ENCODE peak calls at places on chromosomes 3 and 15, in four cellular contexts. One of them, this sample, is unnamed.

GRCh38 chr15:66896611-66897010 is 168.8 kb upstream of the SMAD3 start:
- DNase-seq in astrocyte: no peak
- DNase-seq in HCT116: no peak
- DNase-seq in H9: no peak
- DNase-seq in this sample: no peak

GRCh38 chr15:70033529-70034140 is 64.1 kb downstream of the TLE3 start:
- DNase-seq in H9: no peak
- DNase-seq in HCT116: no peak
- DNase-seq in astrocyte: peak; percentile 74
- DNase-seq in this sample: peak; percentile 61

GRCh38 chr3:99952306-99952705 is 134.6 kb downstream of the CMSS1 start:
- DNase-seq in astrocyte: peak; percentile 88
- DNase-seq in HCT116: no peak
- DNase-seq in H9: no peak
- DNase-seq in this sample: no peak

GRCh38 chr15:33910741-33911140 is 57.6 kb upstream of the CHRM5 start:
- DNase-seq in HCT116: no peak
- DNase-seq in H9: no peak
- DNase-seq in astrocyte: peak; percentile 64
- DNase-seq in this sample: no peak

GRCh38 chr3:90005448-90005847 is 898.0 kb downstream of the EPHA3 start:
- DNase-seq in HCT116: no peak
- DNase-seq in H9: no peak
- DNase-seq in astrocyte: no peak
- DNase-seq in this sample: no peak

GRCh38 chr3:56985460-56986327 is 74.8 kb upstream of the SPATA12 start:
- DNase-seq in H9: no peak
- DNase-seq in astrocyte: peak; percentile 37
- DNase-seq in HCT116: no peak
- DNase-seq in this sample: no peak

GRCh38 chr3:123084192-123084591 is 17.4 kb downstream of the PDIA5 start:
- DNase-seq in HCT116: no peak
- DNase-seq in H9: peak; percentile 31
- DNase-seq in astrocyte: no peak
- DNase-seq in this sample: no peak

GRCh38 chr15:31606942-31607497 is 280.4 kb downstream of the KLF13 start:
- DNase-seq in HCT116: no peak
- DNase-seq in astrocyte: no peak
- DNase-seq in H9: no peak
- DNase-seq in this sample: no peak

GRCh38 chr3:11956781-11957180 is 47.4 kb upstream of the SYN2 start:
- DNase-seq in astrocyte: no peak
- DNase-seq in HCT116: no peak
- DNase-seq in H9: no peak
- DNase-seq in this sample: no peak

GRCh38 chr15:90869140-90869541 is 753 bp downstream of the FURIN start:
- DNase-seq in astrocyte: no peak
- DNase-seq in HCT116: no peak
- DNase-seq in H9: no peak
- DNase-seq in this sample: no peak

GRCh38 chr3:133504736-133505135 is 68.8 kb upstream of the CDV3 start:
- DNase-seq in H9: no peak
- DNase-seq in astrocyte: no peak
- DNase-seq in HCT116: no peak
- DNase-seq in this sample: no peak

DNA sequence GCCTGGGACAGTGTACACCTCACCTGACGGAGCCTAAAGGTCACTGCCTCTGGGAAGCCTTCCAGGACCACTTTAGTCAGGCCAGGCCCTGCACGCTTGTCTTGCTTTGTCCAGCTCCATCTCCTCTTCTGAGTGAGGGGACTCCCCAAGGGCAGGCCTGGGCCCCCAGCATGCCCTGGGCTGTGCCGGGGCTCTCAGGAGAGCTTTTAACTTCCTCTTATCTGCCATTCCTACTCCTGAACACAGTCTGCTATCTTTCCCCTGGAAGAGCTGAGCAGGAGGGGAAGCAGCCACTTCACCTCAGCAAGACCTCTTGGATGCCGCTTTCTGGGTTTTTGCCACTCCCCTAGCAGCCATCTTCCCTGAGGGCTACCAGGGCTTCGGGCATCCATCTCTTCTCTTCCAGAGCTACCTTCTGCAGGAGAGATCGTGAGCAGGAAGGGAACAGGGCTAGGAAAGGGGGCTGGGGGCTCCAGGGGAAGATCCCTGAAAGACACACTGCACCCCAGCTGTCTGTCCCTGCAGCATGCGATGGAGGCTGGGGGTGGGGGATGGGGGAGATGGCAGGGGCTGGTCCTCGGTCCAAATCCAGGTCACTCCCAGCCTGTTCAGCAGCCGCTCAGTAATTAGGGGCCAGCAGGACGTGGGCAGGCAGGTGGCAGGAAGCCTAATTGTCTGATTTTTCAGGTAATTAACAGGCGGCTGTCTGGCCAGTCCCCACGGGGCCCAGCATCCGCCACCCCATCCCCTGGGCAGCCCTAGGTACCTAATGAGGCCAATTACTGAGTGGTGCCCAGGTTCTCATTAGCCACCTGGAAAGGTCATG is 19.9 kb upstream of the RPL29 start:
- DNase-seq in HCT116: no peak
- DNase-seq in H9: no peak
- DNase-seq in astrocyte: no peak
- DNase-seq in this sample: no peak
- H2AFZ ChIP-seq in HCT116: no peak overlapping the region
- H2AFZ ChIP-seq in H9: no peak overlapping the region
- H2AFZ ChIP-seq in astrocyte: no peak overlapping the region
- H2AFZ ChIP-seq in this sample: no peak overlapping the region

GRCh38 chr15:89514596-89515406 is 18.4 kb upstream of the RHCG start:
- DNase-seq in astrocyte: no peak
- DNase-seq in HCT116: no peak
- DNase-seq in H9: no peak
- DNase-seq in this sample: no peak
- H2AFZ ChIP-seq in astrocyte: no peak overlapping the region
- H2AFZ ChIP-seq in HCT116: no peak overlapping the region
- H2AFZ ChIP-seq in H9: no peak overlapping the region
- H2AFZ ChIP-seq in this sample: no peak overlapping the region

GRCh38 chr15:99443056-99443756 is 122.6 kb upstream of the MEF2A start:
- DNase-seq in H9: no peak
- DNase-seq in astrocyte: no peak
- DNase-seq in HCT116: no peak
- DNase-seq in this sample: no peak
- H2AFZ ChIP-seq in H9: no peak overlapping the region
- H2AFZ ChIP-seq in astrocyte: no peak overlapping the region
- H2AFZ ChIP-seq in HCT116: peak overlapping the region; percentile 80
- H2AFZ ChIP-seq in this sample: no peak overlapping the region

DNA sequence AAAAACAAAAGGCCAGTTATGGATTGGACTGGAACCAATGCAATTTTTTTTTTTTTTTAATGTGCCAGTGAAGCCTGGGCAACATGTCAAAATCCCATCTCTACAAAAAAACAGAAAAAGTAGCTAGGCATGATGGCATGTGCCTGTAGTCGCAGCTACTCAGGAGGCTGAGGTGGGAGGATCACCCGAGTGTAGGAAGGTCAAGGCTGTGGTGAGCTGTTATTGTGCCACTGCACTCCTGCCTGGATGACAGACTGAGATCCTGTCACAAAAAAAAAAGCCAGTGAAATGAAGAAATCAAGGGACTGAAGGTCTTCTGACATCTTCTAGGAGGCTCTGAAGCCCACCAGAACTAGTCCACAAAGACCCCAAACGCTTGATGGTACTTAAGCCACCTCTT is 101.2 kb downstream of the IQSEC1 start:
- DNase-seq in H9: no peak
- DNase-seq in HCT116: no peak
- DNase-seq in astrocyte: no peak
- DNase-seq in this sample: no peak
- H2AFZ ChIP-seq in H9: no peak overlapping the region
- H2AFZ ChIP-seq in HCT116: no peak overlapping the region
- H2AFZ ChIP-seq in astrocyte: no peak overlapping the region
- H2AFZ ChIP-seq in this sample: no peak overlapping the region